ENCODE peak calls at places on chromosome 7, in six cellular contexts. B is MV-4-11; P is AG04450; K is effector CD4-positive, alpha-beta T cell; M is PC-3; J is BJ. U is an unnamed sample.
A peak's percentile ranks its signal among the peaks of the same experiment; 100 is the strongest.

GRCh38 chr7:116277070-116277469 is 66.7 kb downstream of the TES start:
- DNase-seq in K (no peak), M (no peak), P (no peak), B (no peak), J (no peak), U (no peak)

GRCh38 chr7:157476201-157476600 is 139.4 kb downstream of the DNAJB6 start:
- DNase-seq in B (no peak), K (no peak), M (no peak), J (no peak), P (no peak), U (no peak)

GRCh38 chr7:152636436-152636835 is 39.5 kb downstream of the XRCC2 start:
- DNase-seq in K (no peak), P (no peak), M (no peak), J (no peak), B (no peak), U (no peak)

GRCh38 chr7:112214887-112215286 is 8.4 kb downstream of the ZNF277 start:
- DNase-seq in K (no peak), J (no peak), B (no peak), M (no peak), P (no peak), U (no peak)

GRCh38 chr7:152887191-152887590 is 127.6 kb downstream of the ACTR3B start:
- DNase-seq in P (no peak), M (no peak), K (no peak), J (no peak), B (no peak), U (no peak)

GRCh38 chr7:131076032-131076431 is 251.6 kb upstream of the MKLN1 start:
- DNase-seq in K (no peak), M (peak; percentile 43), B (no peak), J (no peak), P (peak; percentile 55), U (no peak)

GRCh38 chr7:5177060-5177459 is 13.0 kb upstream of the WIPI2 start:
- DNase-seq in M (peak; percentile 60), K (no peak), J (no peak), B (no peak), P (peak; percentile 48), U (no peak)

GRCh38 chr7:101677421-101678137 is 48.5 kb upstream of the MYL10 start:
- DNase-seq in M (peak; percentile 38), B (peak; percentile 68), K (no peak), P (no peak), J (no peak), U (no peak)

GRCh38 chr7:151759591-151760042 is 117.3 kb downstream of the PRKAG2 start:
- DNase-seq in P (no peak), J (no peak), M (peak; percentile 76), B (peak; percentile 6), K (peak; percentile 34), U (peak; percentile 54)

GRCh38 chr7:101874028-101874427 is 56.6 kb downstream of the CUX1 start:
- DNase-seq in P (no peak), K (no peak), B (no peak), M (no peak), J (no peak), U (no peak)